ENCODE peak calls at places on chromosomes 6 and 20, in eight cellular contexts. One of them, this sample, is unnamed.

GRCh38 chr20:33299111-33299603 is 16.1 kb downstream of the BPIFB1 start:
- DNase-seq in astrocyte: peak
- DNase-seq in lower lobe of right lung: peak
- DNase-seq in mucosa of descending colon: peak
- DNase-seq in AG10803: peak
- DNase-seq in activated CD8-positive, alpha-beta T cell treated with anti-CD3 and anti-CD28 coated beads for 36 hours: peak
- DNase-seq in RWPE1: peak
- DNase-seq in ovary: peak
- DNase-seq in this sample: no peak

GRCh38 chr6:13765570-13765969 is 48.8 kb downstream of the MCUR1 start:
- DNase-seq in astrocyte: peak
- DNase-seq in lower lobe of right lung: no peak
- DNase-seq in mucosa of descending colon: no peak
- DNase-seq in AG10803: peak
- DNase-seq in activated CD8-positive, alpha-beta T cell treated with anti-CD3 and anti-CD28 coated beads for 36 hours: no peak
- DNase-seq in RWPE1: no peak
- DNase-seq in ovary: no peak
- DNase-seq in this sample: no peak

GRCh38 chr6:133815313-133815712 is 73.6 kb upstream of the TCF21 start:
- DNase-seq in astrocyte: no peak
- DNase-seq in lower lobe of right lung: no peak
- DNase-seq in mucosa of descending colon: no peak
- DNase-seq in AG10803: no peak
- DNase-seq in activated CD8-positive, alpha-beta T cell treated with anti-CD3 and anti-CD28 coated beads for 36 hours: no peak
- DNase-seq in RWPE1: no peak
- DNase-seq in ovary: peak
- DNase-seq in this sample: no peak

GRCh38 chr6:33592595-33593413 is 12.7 kb upstream of the BAK1 start:
- DNase-seq in astrocyte: no peak
- DNase-seq in lower lobe of right lung: peak
- DNase-seq in mucosa of descending colon: peak
- DNase-seq in AG10803: no peak
- DNase-seq in activated CD8-positive, alpha-beta T cell treated with anti-CD3 and anti-CD28 coated beads for 36 hours: peak
- DNase-seq in RWPE1: no peak
- DNase-seq in ovary: no peak
- DNase-seq in this sample: no peak

GRCh38 chr20:63979549-63980316 is at the start of gene SAMD10:
- DNase-seq in astrocyte: peak
- DNase-seq in lower lobe of right lung: no peak
- DNase-seq in mucosa of descending colon: peak
- DNase-seq in AG10803: no peak
- DNase-seq in activated CD8-positive, alpha-beta T cell treated with anti-CD3 and anti-CD28 coated beads for 36 hours: peak
- DNase-seq in RWPE1: no peak
- DNase-seq in ovary: no peak
- DNase-seq in this sample: no peak

GRCh38 chr20:63307538-63308217 is 14.7 kb downstream of the COL20A1 start:
- DNase-seq in astrocyte: no peak
- DNase-seq in lower lobe of right lung: no peak
- DNase-seq in mucosa of descending colon: no peak
- DNase-seq in AG10803: no peak
- DNase-seq in activated CD8-positive, alpha-beta T cell treated with anti-CD3 and anti-CD28 coated beads for 36 hours: no peak
- DNase-seq in RWPE1: no peak
- DNase-seq in ovary: no peak
- DNase-seq in this sample: no peak

GRCh38 chr6:51339108-51339507 is 520.4 kb downstream of the TFAP2B start:
- DNase-seq in astrocyte: no peak
- DNase-seq in lower lobe of right lung: no peak
- DNase-seq in mucosa of descending colon: no peak
- DNase-seq in AG10803: no peak
- DNase-seq in activated CD8-positive, alpha-beta T cell treated with anti-CD3 and anti-CD28 coated beads for 36 hours: no peak
- DNase-seq in RWPE1: no peak
- DNase-seq in ovary: no peak
- DNase-seq in this sample: no peak

GRCh38 chr20:8903655-8904605 is 165.0 kb upstream of the PLCB4 start:
- DNase-seq in astrocyte: no peak
- DNase-seq in lower lobe of right lung: no peak
- DNase-seq in mucosa of descending colon: no peak
- DNase-seq in AG10803: peak
- DNase-seq in activated CD8-positive, alpha-beta T cell treated with anti-CD3 and anti-CD28 coated beads for 36 hours: no peak
- DNase-seq in RWPE1: no peak
- DNase-seq in ovary: no peak
- DNase-seq in this sample: no peak

GRCh38 chr6:129133770-129134192 is 250.8 kb downstream of the LAMA2 start:
- DNase-seq in astrocyte: peak
- DNase-seq in lower lobe of right lung: no peak
- DNase-seq in mucosa of descending colon: no peak
- DNase-seq in AG10803: peak
- DNase-seq in activated CD8-positive, alpha-beta T cell treated with anti-CD3 and anti-CD28 coated beads for 36 hours: no peak
- DNase-seq in RWPE1: no peak
- DNase-seq in ovary: peak
- DNase-seq in this sample: no peak

GRCh38 chr20:4040283-4041179 is 25.2 kb upstream of the RNF24 start:
- DNase-seq in astrocyte: no peak
- DNase-seq in lower lobe of right lung: peak
- DNase-seq in mucosa of descending colon: no peak
- DNase-seq in AG10803: peak
- DNase-seq in activated CD8-positive, alpha-beta T cell treated with anti-CD3 and anti-CD28 coated beads for 36 hours: no peak
- DNase-seq in RWPE1: no peak
- DNase-seq in ovary: no peak
- DNase-seq in this sample: no peak

GRCh38 chr6:134373282-134373922 is 55.5 kb upstream of the SGK1 start:
- DNase-seq in astrocyte: peak
- DNase-seq in lower lobe of right lung: peak
- DNase-seq in mucosa of descending colon: no peak
- DNase-seq in AG10803: peak
- DNase-seq in activated CD8-positive, alpha-beta T cell treated with anti-CD3 and anti-CD28 coated beads for 36 hours: peak
- DNase-seq in RWPE1: peak
- DNase-seq in ovary: peak
- DNase-seq in this sample: peak

GRCh38 chr6:107083047-107083768 is 32.1 kb downstream of the BEND3 start:
- DNase-seq in astrocyte: no peak
- DNase-seq in lower lobe of right lung: no peak
- DNase-seq in mucosa of descending colon: no peak
- DNase-seq in AG10803: no peak
- DNase-seq in activated CD8-positive, alpha-beta T cell treated with anti-CD3 and anti-CD28 coated beads for 36 hours: no peak
- DNase-seq in RWPE1: no peak
- DNase-seq in ovary: no peak
- DNase-seq in this sample: no peak

GRCh38 chr6:144334150-144334708 is 49.1 kb downstream of the UTRN start:
- DNase-seq in astrocyte: no peak
- DNase-seq in lower lobe of right lung: peak
- DNase-seq in mucosa of descending colon: peak
- DNase-seq in AG10803: no peak
- DNase-seq in activated CD8-positive, alpha-beta T cell treated with anti-CD3 and anti-CD28 coated beads for 36 hours: peak
- DNase-seq in RWPE1: no peak
- DNase-seq in ovary: no peak
- DNase-seq in this sample: peak

GRCh38 chr20:49951160-49951559 is 15.0 kb downstream of the RNF114 start:
- DNase-seq in astrocyte: peak
- DNase-seq in lower lobe of right lung: no peak
- DNase-seq in mucosa of descending colon: no peak
- DNase-seq in AG10803: peak
- DNase-seq in activated CD8-positive, alpha-beta T cell treated with anti-CD3 and anti-CD28 coated beads for 36 hours: no peak
- DNase-seq in RWPE1: no peak
- DNase-seq in ovary: no peak
- DNase-seq in this sample: no peak

GRCh38 chr6:79648315-79648714 is 17.2 kb downstream of the SH3BGRL2 start:
- DNase-seq in astrocyte: no peak
- DNase-seq in lower lobe of right lung: no peak
- DNase-seq in mucosa of descending colon: no peak
- DNase-seq in AG10803: no peak
- DNase-seq in activated CD8-positive, alpha-beta T cell treated with anti-CD3 and anti-CD28 coated beads for 36 hours: no peak
- DNase-seq in RWPE1: no peak
- DNase-seq in ovary: no peak
- DNase-seq in this sample: no peak

GRCh38 chr20:13525225-13525940 is 113.3 kb downstream of the TASP1 start:
- DNase-seq in astrocyte: peak
- DNase-seq in lower lobe of right lung: no peak
- DNase-seq in mucosa of descending colon: no peak
- DNase-seq in AG10803: peak
- DNase-seq in activated CD8-positive, alpha-beta T cell treated with anti-CD3 and anti-CD28 coated beads for 36 hours: no peak
- DNase-seq in RWPE1: peak
- DNase-seq in ovary: no peak
- DNase-seq in this sample: no peak

GRCh38 chr6:165726915-165727314 is 63.9 kb upstream of the PDE10A start:
- DNase-seq in astrocyte: peak
- DNase-seq in lower lobe of right lung: no peak
- DNase-seq in mucosa of descending colon: no peak
- DNase-seq in AG10803: no peak
- DNase-seq in activated CD8-positive, alpha-beta T cell treated with anti-CD3 and anti-CD28 coated beads for 36 hours: no peak
- DNase-seq in RWPE1: no peak
- DNase-seq in ovary: no peak
- DNase-seq in this sample: no peak

GRCh38 chr20:37458761-37459160 is 62.3 kb upstream of the NNAT start:
- DNase-seq in astrocyte: no peak
- DNase-seq in lower lobe of right lung: no peak
- DNase-seq in mucosa of descending colon: no peak
- DNase-seq in AG10803: no peak
- DNase-seq in activated CD8-positive, alpha-beta T cell treated with anti-CD3 and anti-CD28 coated beads for 36 hours: no peak
- DNase-seq in RWPE1: no peak
- DNase-seq in ovary: no peak
- DNase-seq in this sample: no peak

GRCh38 chr20:37464173-37464572 is 56.9 kb upstream of the NNAT start:
- DNase-seq in astrocyte: no peak
- DNase-seq in lower lobe of right lung: no peak
- DNase-seq in mucosa of descending colon: no peak
- DNase-seq in AG10803: no peak
- DNase-seq in activated CD8-positive, alpha-beta T cell treated with anti-CD3 and anti-CD28 coated beads for 36 hours: no peak
- DNase-seq in RWPE1: no peak
- DNase-seq in ovary: no peak
- DNase-seq in this sample: peak

GRCh38 chr20:37463726-37464125 is 57.3 kb upstream of the NNAT start:
- DNase-seq in astrocyte: no peak
- DNase-seq in lower lobe of right lung: no peak
- DNase-seq in mucosa of descending colon: no peak
- DNase-seq in AG10803: no peak
- DNase-seq in activated CD8-positive, alpha-beta T cell treated with anti-CD3 and anti-CD28 coated beads for 36 hours: no peak
- DNase-seq in RWPE1: no peak
- DNase-seq in ovary: no peak
- DNase-seq in this sample: peak

GRCh38 chr20:37464611-37465010 is 56.4 kb upstream of the NNAT start:
- DNase-seq in astrocyte: no peak
- DNase-seq in lower lobe of right lung: no peak
- DNase-seq in mucosa of descending colon: no peak
- DNase-seq in AG10803: no peak
- DNase-seq in activated CD8-positive, alpha-beta T cell treated with anti-CD3 and anti-CD28 coated beads for 36 hours: no peak
- DNase-seq in RWPE1: no peak
- DNase-seq in ovary: no peak
- DNase-seq in this sample: peak

DNA sequence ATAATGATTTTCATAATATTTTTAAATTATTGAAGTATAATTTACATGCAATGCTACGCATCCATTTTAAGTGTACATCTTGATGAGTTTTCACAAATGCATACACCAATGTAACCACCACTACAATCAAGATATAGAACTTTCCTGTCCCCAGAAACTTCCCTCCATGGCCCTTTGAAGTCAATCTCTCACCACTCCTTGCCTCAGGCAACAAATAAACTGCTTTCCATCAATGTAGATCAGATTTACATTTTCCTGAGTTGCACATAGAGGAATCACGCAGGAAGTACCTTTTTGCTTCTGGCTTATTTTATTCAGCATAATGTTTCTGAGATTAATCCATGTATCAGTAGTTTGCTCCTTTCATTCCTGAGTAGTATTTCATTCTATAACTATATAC is 59.7 kb upstream of the NNAT start:
- DNase-seq in astrocyte: no peak
- DNase-seq in lower lobe of right lung: no peak
- DNase-seq in mucosa of descending colon: no peak
- DNase-seq in AG10803: no peak
- DNase-seq in activated CD8-positive, alpha-beta T cell treated with anti-CD3 and anti-CD28 coated beads for 36 hours: no peak
- DNase-seq in RWPE1: no peak
- DNase-seq in ovary: no peak
- DNase-seq in this sample: no peak
- TF ChIP-seq CTCF in astrocyte: no peak
- TF ChIP-seq CTCF in lower lobe of right lung: no peak
- TF ChIP-seq CTCF in mucosa of descending colon: no peak
- TF ChIP-seq CTCF in AG10803: no peak
- TF ChIP-seq CTCF in activated CD8-positive, alpha-beta T cell treated with anti-CD3 and anti-CD28 coated beads for 36 hours: no peak
- TF ChIP-seq CTCF in RWPE1: no peak
- TF ChIP-seq CTCF in ovary: no peak
- TF ChIP-seq CTCF in this sample: no peak

GRCh38 chr6:22601941-22602340 is 32.6 kb downstream of the HDGFL1 start:
- DNase-seq in astrocyte: no peak
- DNase-seq in lower lobe of right lung: no peak
- DNase-seq in mucosa of descending colon: no peak
- DNase-seq in AG10803: no peak
- DNase-seq in activated CD8-positive, alpha-beta T cell treated with anti-CD3 and anti-CD28 coated beads for 36 hours: no peak
- DNase-seq in RWPE1: no peak
- DNase-seq in ovary: no peak
- DNase-seq in this sample: no peak
- TF ChIP-seq CTCF in astrocyte: no peak
- TF ChIP-seq CTCF in lower lobe of right lung: no peak
- TF ChIP-seq CTCF in mucosa of descending colon: no peak
- TF ChIP-seq CTCF in AG10803: no peak
- TF ChIP-seq CTCF in activated CD8-positive, alpha-beta T cell treated with anti-CD3 and anti-CD28 coated beads for 36 hours: no peak
- TF ChIP-seq CTCF in RWPE1: no peak
- TF ChIP-seq CTCF in ovary: no peak
- TF ChIP-seq CTCF in this sample: no peak

DNA sequence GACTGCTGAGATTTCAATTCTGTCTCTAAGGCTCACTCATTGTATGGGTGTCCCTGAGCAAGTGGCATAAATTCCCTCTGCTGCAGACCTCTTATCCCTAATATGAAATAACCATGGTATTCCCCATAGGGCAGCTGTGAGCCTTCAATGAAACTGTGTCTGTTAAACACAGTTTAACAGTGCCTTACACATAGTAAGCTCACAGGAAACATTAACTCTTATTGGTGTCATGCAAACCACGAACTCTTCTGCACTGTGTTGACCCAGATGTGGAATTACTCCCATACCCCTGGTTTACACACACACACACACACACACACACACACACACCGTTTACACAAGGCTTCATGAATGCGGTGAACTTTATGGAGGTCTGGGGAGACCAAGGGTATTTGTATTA is 23.2 kb downstream of the DAAM2 start:
- DNase-seq in astrocyte: no peak
- DNase-seq in lower lobe of right lung: no peak
- DNase-seq in mucosa of descending colon: no peak
- DNase-seq in AG10803: no peak
- DNase-seq in activated CD8-positive, alpha-beta T cell treated with anti-CD3 and anti-CD28 coated beads for 36 hours: no peak
- DNase-seq in RWPE1: no peak
- DNase-seq in ovary: no peak
- DNase-seq in this sample: no peak
- TF ChIP-seq CTCF in astrocyte: no peak
- TF ChIP-seq CTCF in lower lobe of right lung: no peak
- TF ChIP-seq CTCF in mucosa of descending colon: no peak
- TF ChIP-seq CTCF in AG10803: no peak
- TF ChIP-seq CTCF in activated CD8-positive, alpha-beta T cell treated with anti-CD3 and anti-CD28 coated beads for 36 hours: no peak
- TF ChIP-seq CTCF in RWPE1: no peak
- TF ChIP-seq CTCF in ovary: no peak
- TF ChIP-seq CTCF in this sample: no peak

DNA sequence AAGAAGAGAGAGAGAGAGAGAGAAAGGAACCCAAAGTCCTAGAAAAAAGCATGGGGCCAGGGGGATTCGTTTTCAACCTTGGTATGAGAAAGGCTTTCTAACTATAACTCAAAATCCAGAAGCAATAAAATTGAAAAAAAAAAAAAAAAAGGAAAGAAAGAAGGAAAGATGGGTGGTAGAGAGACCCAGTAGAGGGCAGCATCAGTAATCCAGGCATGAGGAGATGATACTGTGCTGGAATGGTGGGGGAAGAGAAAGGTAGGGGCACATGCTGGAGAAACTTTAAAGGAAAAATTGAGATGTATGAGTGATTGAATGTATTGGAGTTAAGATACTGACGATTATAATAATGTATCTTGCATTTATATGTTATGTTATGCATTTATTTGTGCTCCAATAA is 1040.7 kb upstream of the FLRT3 start:
- DNase-seq in astrocyte: no peak
- DNase-seq in lower lobe of right lung: no peak
- DNase-seq in mucosa of descending colon: no peak
- DNase-seq in AG10803: no peak
- DNase-seq in activated CD8-positive, alpha-beta T cell treated with anti-CD3 and anti-CD28 coated beads for 36 hours: no peak
- DNase-seq in RWPE1: no peak
- DNase-seq in ovary: no peak
- DNase-seq in this sample: no peak
- TF ChIP-seq CTCF in astrocyte: no peak
- TF ChIP-seq CTCF in lower lobe of right lung: no peak
- TF ChIP-seq CTCF in mucosa of descending colon: no peak
- TF ChIP-seq CTCF in AG10803: no peak
- TF ChIP-seq CTCF in activated CD8-positive, alpha-beta T cell treated with anti-CD3 and anti-CD28 coated beads for 36 hours: no peak
- TF ChIP-seq CTCF in RWPE1: no peak
- TF ChIP-seq CTCF in ovary: no peak
- TF ChIP-seq CTCF in this sample: no peak

This sample was measured in CD14-positive monocyte.